ENCODE peak calls at places on chromosomes 7 and 10, in eight cellular contexts. M is lower leg skin, T is ascending aorta, H is endodermal cell, D is BJ, O is skeletal muscle cell, E is AG09309, G is choroid plexus epithelial cell. S is an unnamed sample.

GRCh38 chr10:114332301-114332797 is 72.0 kb downstream of the AFAP1L2 start:
- DNase-seq in M (no peak), T (no peak), H (peak; percentile 69), D (no peak), O (no peak), E (no peak), G (no peak), S (no peak)

GRCh38 chr7:74082770-74083116 is 861 bp upstream of the LIMK1 start:
- DNase-seq in M (no peak), T (no peak), H (no peak), D (no peak), O (no peak), E (no peak), G (no peak), S (no peak)

GRCh38 chr10:86968994-86969355 is 693 bp downstream of the ADIRF start:
- DNase-seq in M (peak; percentile 90), T (no peak), H (no peak), D (no peak), O (no peak), E (no peak), G (no peak), S (no peak)

GRCh38 chr10:116168329-116168728 is 104.7 kb downstream of the GFRA1 start:
- DNase-seq in M (no peak), T (no peak), H (no peak), D (no peak), O (no peak), E (no peak), G (no peak), S (no peak)

GRCh38 chr10:133309720-133310398 is 1.1 kb downstream of the ZNF511 start:
- DNase-seq in M (no peak), T (no peak), H (no peak), D (no peak), O (no peak), E (no peak), G (no peak), S (no peak)

GRCh38 chr7:150432915-150433892 is 17.2 kb upstream of the GIMAP8 start:
- DNase-seq in M (peak; percentile 63), T (no peak), H (peak; percentile 17), D (no peak), O (no peak), E (no peak), G (no peak), S (no peak)

GRCh38 chr7:151435103-151435916 is 4.6 kb downstream of the CRYGN start:
- DNase-seq in M (no peak), T (no peak), H (no peak), D (no peak), O (no peak), E (no peak), G (no peak), S (no peak)

GRCh38 chr7:497946-498655 is 21.5 kb downstream of the PDGFA start:
- DNase-seq in M (no peak), T (no peak), H (no peak), D (no peak), O (no peak), E (no peak), G (no peak), S (no peak)

GRCh38 chr7:132782777-132783633 is 206.7 kb upstream of the PLXNA4 start:
- DNase-seq in M (peak; percentile 54), T (no peak), H (no peak), D (peak; percentile 86), O (peak; percentile 95), E (peak; percentile 95), G (peak; percentile 65), S (peak; percentile 15)

GRCh38 chr10:35633006-35633980 is 8.8 kb downstream of the FZD8 start:
- DNase-seq in M (no peak), T (no peak), H (peak; percentile 51), D (no peak), O (no peak), E (no peak), G (no peak), S (no peak)

GRCh38 chr7:2634265-2635145 is 2.7 kb downstream of the TTYH3 start:
- DNase-seq in M (no peak), T (no peak), H (no peak), D (no peak), O (no peak), E (no peak), G (no peak), S (no peak)

GRCh38 chr7:46916581-46916980 is 665.3 kb downstream of the TNS3 start:
- DNase-seq in M (no peak), T (no peak), H (no peak), D (no peak), O (no peak), E (no peak), G (no peak), S (no peak)

GRCh38 chr7:123230147-123230546 is 30.4 kb upstream of the SLC13A1 start:
- DNase-seq in M (no peak), T (no peak), H (no peak), D (no peak), O (no peak), E (no peak), G (no peak), S (no peak)

GRCh38 chr10:7192831-7193348 is 217.9 kb downstream of the SFMBT2 start:
- DNase-seq in M (no peak), T (no peak), H (no peak), D (no peak), O (no peak), E (no peak), G (no peak), S (no peak)

GRCh38 chr7:137696376-137696775 is 150.4 kb downstream of the DGKI start:
- DNase-seq in M (no peak), T (no peak), H (no peak), D (no peak), O (no peak), E (no peak), G (no peak), S (no peak)

GRCh38 chr10:98063740-98064027 is 33.3 kb upstream of the CRTAC1 start:
- DNase-seq in M (no peak), T (no peak), H (no peak), D (no peak), O (no peak), E (no peak), G (no peak), S (no peak)

GRCh38 chr7:44213872-44214595 is 13.3 kb downstream of the YKT6 start:
- DNase-seq in M (peak; percentile 75), T (no peak), H (peak; percentile 87), D (no peak), O (no peak), E (no peak), G (peak; percentile 78), S (no peak)

GRCh38 chr10:78838141-78838540 is 230.6 kb upstream of the ZMIZ1 start:
- DNase-seq in M (no peak), T (no peak), H (no peak), D (no peak), O (no peak), E (no peak), G (no peak), S (no peak)

GRCh38 chr10:118741994-118742393 is 12.8 kb downstream of the CACUL1 start:
- DNase-seq in M (no peak), T (no peak), H (no peak), D (no peak), O (no peak), E (no peak), G (no peak), S (no peak)

GRCh38 chr10:118735294-118735693 is 19.5 kb downstream of the CACUL1 start:
- DNase-seq in M (no peak), T (no peak), H (peak; percentile 47), D (no peak), O (no peak), E (no peak), G (no peak), S (no peak)

GRCh38 chr10:118737594-118738302 is 17.0 kb downstream of the CACUL1 start:
- DNase-seq in M (no peak), T (no peak), H (no peak), D (no peak), O (no peak), E (no peak), G (no peak), S (no peak)

GRCh38 chr10:118734477-118734876 is 20.3 kb downstream of the CACUL1 start:
- DNase-seq in M (no peak), T (no peak), H (no peak), D (no peak), O (no peak), E (no peak), G (peak; percentile 45), S (no peak)

DNA sequence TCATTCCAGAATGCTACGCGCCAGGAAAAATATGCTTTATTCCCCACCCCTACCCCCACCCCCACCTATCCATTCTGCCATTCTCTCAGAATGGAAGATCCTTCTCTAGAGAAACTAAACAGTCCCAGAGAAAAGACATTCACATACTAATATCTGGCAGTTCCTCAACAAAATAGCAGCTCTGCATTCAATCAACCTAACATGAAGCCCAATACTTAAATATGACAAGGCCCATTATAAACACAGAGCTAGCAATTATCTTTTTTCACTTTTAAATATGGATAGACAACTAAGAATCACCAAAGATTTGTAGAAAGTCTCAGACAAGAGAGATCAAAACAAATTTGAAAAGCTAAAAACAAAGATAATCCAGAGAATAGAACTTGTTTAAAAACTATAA is 16.3 kb downstream of the CACUL1 start:
- DNase-seq in M (no peak), T (no peak), H (no peak), D (no peak), O (no peak), E (no peak), G (no peak), S (no peak)
- H3K4me3 ChIP-seq in M (no peak overlapping the region), T (no peak overlapping the region), H (no peak overlapping the region), D (no peak overlapping the region), O (no peak overlapping the region), E (no peak overlapping the region), G (no peak overlapping the region), S (no peak overlapping the region)

GRCh38 chr7:116934580-116934979 is 18.7 kb upstream of the ST7 start:
- DNase-seq in M (no peak), T (no peak), H (no peak), D (no peak), O (no peak), E (no peak), G (no peak), S (no peak)
- H3K4me3 ChIP-seq in M (no peak overlapping the region), T (no peak overlapping the region), H (no peak overlapping the region), D (no peak overlapping the region), O (no peak overlapping the region), E (no peak overlapping the region), G (no peak overlapping the region), S (no peak overlapping the region)

GRCh38 chr10:71728218-71728737 is 8.7 kb upstream of the C10orf105 start:
- DNase-seq in M (no peak), T (no peak), H (no peak), D (no peak), O (no peak), E (no peak), G (no peak), S (no peak)
- H3K4me3 ChIP-seq in M (no peak overlapping the region), T (no peak overlapping the region), H (no peak overlapping the region), D (no peak overlapping the region), O (no peak overlapping the region), E (no peak overlapping the region), G (no peak overlapping the region), S (no peak overlapping the region)

GRCh38 chr10:91163269-91163708 is 57.2 kb upstream of the PCGF5 start:
- DNase-seq in M (peak; percentile 92), T (no peak), H (peak; percentile 82), D (no peak), O (no peak), E (no peak), G (peak; percentile 54), S (no peak)
- H3K4me3 ChIP-seq in M (peak overlapping the region; percentile 87), T (peak overlapping the region; percentile 81), H (peak overlapping the region; percentile 79), D (peak overlapping the region; percentile 75), O (peak overlapping the region; percentile 71), E (peak overlapping the region; percentile 67), G (peak overlapping the region; percentile 79), S (peak overlapping the region; percentile 79)